ENCODE peak calls at places on chromosomes 12 and 14, in nine cellular contexts. One of them, this sample, is unnamed.

GRCh38 chr12:110796952-110797351 is 49.8 kb upstream of the CCDC63 start:
- DNase-seq in ELR: peak
- DNase-seq in LoVo: peak
- DNase-seq in neural crest cell: no peak
- DNase-seq in anterior cingulate cortex: no peak
- DNase-seq in NCI-H2081 treated with DMSO at 0.1 percent for 48 hours: no peak
- DNase-seq in GM03348: no peak
- DNase-seq in A172: peak
- DNase-seq in AG10803: no peak
- DNase-seq in this sample: no peak

GRCh38 chr12:14514946-14515345 is 52.7 kb downstream of the PLBD1 start:
- DNase-seq in ELR: no peak
- DNase-seq in LoVo: no peak
- DNase-seq in neural crest cell: no peak
- DNase-seq in anterior cingulate cortex: no peak
- DNase-seq in NCI-H2081 treated with DMSO at 0.1 percent for 48 hours: no peak
- DNase-seq in GM03348: no peak
- DNase-seq in A172: no peak
- DNase-seq in AG10803: peak
- DNase-seq in this sample: no peak

GRCh38 chr12:111596985-111597730 is 2.0 kb downstream of the ATXN2 start:
- DNase-seq in ELR: peak
- DNase-seq in LoVo: peak
- DNase-seq in neural crest cell: peak
- DNase-seq in anterior cingulate cortex: peak
- DNase-seq in NCI-H2081 treated with DMSO at 0.1 percent for 48 hours: no peak
- DNase-seq in GM03348: peak
- DNase-seq in A172: peak
- DNase-seq in AG10803: peak
- DNase-seq in this sample: peak

GRCh38 chr12:82835217-82835616 is 148.5 kb downstream of the TMTC2 start:
- DNase-seq in ELR: no peak
- DNase-seq in LoVo: no peak
- DNase-seq in neural crest cell: no peak
- DNase-seq in anterior cingulate cortex: no peak
- DNase-seq in NCI-H2081 treated with DMSO at 0.1 percent for 48 hours: no peak
- DNase-seq in GM03348: peak
- DNase-seq in A172: peak
- DNase-seq in AG10803: peak
- DNase-seq in this sample: no peak

GRCh38 chr12:57771271-57771872 is 533 bp downstream of the METTL1 start:
- DNase-seq in ELR: peak
- DNase-seq in LoVo: peak
- DNase-seq in neural crest cell: peak
- DNase-seq in anterior cingulate cortex: no peak
- DNase-seq in NCI-H2081 treated with DMSO at 0.1 percent for 48 hours: peak
- DNase-seq in GM03348: peak
- DNase-seq in A172: peak
- DNase-seq in AG10803: peak
- DNase-seq in this sample: peak

GRCh38 chr12:53674977-53675700 is 744 bp downstream of the ATP5MC2 start:
- DNase-seq in ELR: peak
- DNase-seq in LoVo: no peak
- DNase-seq in neural crest cell: no peak
- DNase-seq in anterior cingulate cortex: no peak
- DNase-seq in NCI-H2081 treated with DMSO at 0.1 percent for 48 hours: no peak
- DNase-seq in GM03348: no peak
- DNase-seq in A172: no peak
- DNase-seq in AG10803: peak
- DNase-seq in this sample: no peak

GRCh38 chr12:33605776-33606175 is 166.2 kb upstream of the SYT10 start:
- DNase-seq in ELR: peak
- DNase-seq in LoVo: peak
- DNase-seq in neural crest cell: no peak
- DNase-seq in anterior cingulate cortex: no peak
- DNase-seq in NCI-H2081 treated with DMSO at 0.1 percent for 48 hours: no peak
- DNase-seq in GM03348: peak
- DNase-seq in A172: peak
- DNase-seq in AG10803: no peak
- DNase-seq in this sample: peak

GRCh38 chr12:59937148-59937547 is 341.3 kb downstream of the SLC16A7 start:
- DNase-seq in ELR: no peak
- DNase-seq in LoVo: no peak
- DNase-seq in neural crest cell: no peak
- DNase-seq in anterior cingulate cortex: no peak
- DNase-seq in NCI-H2081 treated with DMSO at 0.1 percent for 48 hours: no peak
- DNase-seq in GM03348: peak
- DNase-seq in A172: peak
- DNase-seq in AG10803: peak
- DNase-seq in this sample: no peak

GRCh38 chr12:123986374-123986920 is 13.4 kb downstream of the ZNF664 start:
- DNase-seq in ELR: no peak
- DNase-seq in LoVo: no peak
- DNase-seq in neural crest cell: no peak
- DNase-seq in anterior cingulate cortex: no peak
- DNase-seq in NCI-H2081 treated with DMSO at 0.1 percent for 48 hours: no peak
- DNase-seq in GM03348: no peak
- DNase-seq in A172: no peak
- DNase-seq in AG10803: no peak
- DNase-seq in this sample: no peak

GRCh38 chr12:110780448-110780847 is 37.8 kb upstream of the PPP1CC start:
- DNase-seq in ELR: no peak
- DNase-seq in LoVo: no peak
- DNase-seq in neural crest cell: no peak
- DNase-seq in anterior cingulate cortex: no peak
- DNase-seq in NCI-H2081 treated with DMSO at 0.1 percent for 48 hours: no peak
- DNase-seq in GM03348: no peak
- DNase-seq in A172: no peak
- DNase-seq in AG10803: no peak
- DNase-seq in this sample: no peak

GRCh38 chr14:92693998-92694780 is 54.2 kb downstream of the LGMN start:
- DNase-seq in ELR: peak
- DNase-seq in LoVo: peak
- DNase-seq in neural crest cell: no peak
- DNase-seq in anterior cingulate cortex: no peak
- DNase-seq in NCI-H2081 treated with DMSO at 0.1 percent for 48 hours: no peak
- DNase-seq in GM03348: no peak
- DNase-seq in A172: no peak
- DNase-seq in AG10803: no peak
- DNase-seq in this sample: no peak

GRCh38 chr14:61025239-61026223 is 44.5 kb downstream of the SLC38A6 start:
- DNase-seq in ELR: peak
- DNase-seq in LoVo: peak
- DNase-seq in neural crest cell: peak
- DNase-seq in anterior cingulate cortex: peak
- DNase-seq in NCI-H2081 treated with DMSO at 0.1 percent for 48 hours: peak
- DNase-seq in GM03348: peak
- DNase-seq in A172: peak
- DNase-seq in AG10803: peak
- DNase-seq in this sample: peak

GRCh38 chr12:50618864-50619609 is 114.3 kb downstream of the DIP2B start:
- DNase-seq in ELR: peak
- DNase-seq in LoVo: peak
- DNase-seq in neural crest cell: no peak
- DNase-seq in anterior cingulate cortex: no peak
- DNase-seq in NCI-H2081 treated with DMSO at 0.1 percent for 48 hours: no peak
- DNase-seq in GM03348: no peak
- DNase-seq in A172: peak
- DNase-seq in AG10803: no peak
- DNase-seq in this sample: no peak

GRCh38 chr12:78421011-78421410 is 443.6 kb upstream of the SYT1 start:
- DNase-seq in ELR: no peak
- DNase-seq in LoVo: no peak
- DNase-seq in neural crest cell: no peak
- DNase-seq in anterior cingulate cortex: no peak
- DNase-seq in NCI-H2081 treated with DMSO at 0.1 percent for 48 hours: no peak
- DNase-seq in GM03348: peak
- DNase-seq in A172: no peak
- DNase-seq in AG10803: peak
- DNase-seq in this sample: no peak

GRCh38 chr14:54374117-54374884 is 22.5 kb upstream of the CDKN3 start:
- DNase-seq in ELR: no peak
- DNase-seq in LoVo: no peak
- DNase-seq in neural crest cell: no peak
- DNase-seq in anterior cingulate cortex: no peak
- DNase-seq in NCI-H2081 treated with DMSO at 0.1 percent for 48 hours: no peak
- DNase-seq in GM03348: peak
- DNase-seq in A172: no peak
- DNase-seq in AG10803: no peak
- DNase-seq in this sample: no peak

GRCh38 chr12:50061172-50061571 is 3.8 kb downstream of the ASIC1 start:
- DNase-seq in ELR: no peak
- DNase-seq in LoVo: no peak
- DNase-seq in neural crest cell: no peak
- DNase-seq in anterior cingulate cortex: no peak
- DNase-seq in NCI-H2081 treated with DMSO at 0.1 percent for 48 hours: no peak
- DNase-seq in GM03348: no peak
- DNase-seq in A172: no peak
- DNase-seq in AG10803: no peak
- DNase-seq in this sample: no peak

GRCh38 chr14:106872619-106873446 is 1346.5 kb downstream of the TMEM121 start:
- DNase-seq in ELR: peak
- DNase-seq in LoVo: peak
- DNase-seq in neural crest cell: no peak
- DNase-seq in anterior cingulate cortex: no peak
- DNase-seq in NCI-H2081 treated with DMSO at 0.1 percent for 48 hours: no peak
- DNase-seq in GM03348: no peak
- DNase-seq in A172: peak
- DNase-seq in AG10803: no peak
- DNase-seq in this sample: no peak

GRCh38 chr14:26984318-26985177 is 386.7 kb upstream of the NOVA1 start:
- DNase-seq in ELR: peak
- DNase-seq in LoVo: peak
- DNase-seq in neural crest cell: peak
- DNase-seq in anterior cingulate cortex: no peak
- DNase-seq in NCI-H2081 treated with DMSO at 0.1 percent for 48 hours: peak
- DNase-seq in GM03348: peak
- DNase-seq in A172: peak
- DNase-seq in AG10803: peak
- DNase-seq in this sample: no peak

GRCh38 chr14:36068777-36069534 is 107.6 kb downstream of the PTCSC3 start:
- DNase-seq in ELR: peak
- DNase-seq in LoVo: peak
- DNase-seq in neural crest cell: no peak
- DNase-seq in anterior cingulate cortex: no peak
- DNase-seq in NCI-H2081 treated with DMSO at 0.1 percent for 48 hours: no peak
- DNase-seq in GM03348: peak
- DNase-seq in A172: peak
- DNase-seq in AG10803: peak
- DNase-seq in this sample: no peak

GRCh38 chr14:89912667-89913211 is 41.8 kb downstream of the EFCAB11 start:
- DNase-seq in ELR: peak
- DNase-seq in LoVo: no peak
- DNase-seq in neural crest cell: no peak
- DNase-seq in anterior cingulate cortex: no peak
- DNase-seq in NCI-H2081 treated with DMSO at 0.1 percent for 48 hours: peak
- DNase-seq in GM03348: peak
- DNase-seq in A172: peak
- DNase-seq in AG10803: peak
- DNase-seq in this sample: no peak

GRCh38 chr12:83827193-83827592 is 1085.4 kb downstream of the SLC6A15 start:
- DNase-seq in ELR: no peak
- DNase-seq in LoVo: no peak
- DNase-seq in neural crest cell: no peak
- DNase-seq in anterior cingulate cortex: no peak
- DNase-seq in NCI-H2081 treated with DMSO at 0.1 percent for 48 hours: no peak
- DNase-seq in GM03348: no peak
- DNase-seq in A172: no peak
- DNase-seq in AG10803: no peak
- DNase-seq in this sample: no peak

GRCh38 chr14:21100931-21101330 is at the start of gene TMEM253:
- DNase-seq in ELR: no peak
- DNase-seq in LoVo: peak
- DNase-seq in neural crest cell: no peak
- DNase-seq in anterior cingulate cortex: no peak
- DNase-seq in NCI-H2081 treated with DMSO at 0.1 percent for 48 hours: no peak
- DNase-seq in GM03348: no peak
- DNase-seq in A172: no peak
- DNase-seq in AG10803: no peak
- DNase-seq in this sample: no peak

GRCh38 chr12:40752011-40752410 is 59.8 kb downstream of the CNTN1 start:
- DNase-seq in ELR: no peak
- DNase-seq in LoVo: no peak
- DNase-seq in neural crest cell: no peak
- DNase-seq in anterior cingulate cortex: no peak
- DNase-seq in NCI-H2081 treated with DMSO at 0.1 percent for 48 hours: no peak
- DNase-seq in GM03348: no peak
- DNase-seq in A172: no peak
- DNase-seq in AG10803: no peak
- DNase-seq in this sample: no peak

GRCh38 chr12:45547822-45548221 is 181.7 kb upstream of the ARID2 start:
- DNase-seq in ELR: peak
- DNase-seq in LoVo: no peak
- DNase-seq in neural crest cell: no peak
- DNase-seq in anterior cingulate cortex: no peak
- DNase-seq in NCI-H2081 treated with DMSO at 0.1 percent for 48 hours: no peak
- DNase-seq in GM03348: no peak
- DNase-seq in A172: no peak
- DNase-seq in AG10803: peak
- DNase-seq in this sample: no peak

GRCh38 chr14:54577494-54577893 is 10.6 kb downstream of the SAMD4A start:
- DNase-seq in ELR: no peak
- DNase-seq in LoVo: no peak
- DNase-seq in neural crest cell: no peak
- DNase-seq in anterior cingulate cortex: no peak
- DNase-seq in NCI-H2081 treated with DMSO at 0.1 percent for 48 hours: no peak
- DNase-seq in GM03348: no peak
- DNase-seq in A172: no peak
- DNase-seq in AG10803: no peak
- DNase-seq in this sample: no peak

This sample was measured in HuH-7.5.